ENCODE peak calls at places on chromosomes 12 and 14, in seven cellular contexts. U is HCEC 1CT; B is mesothelial cell of epicardium; D is activated CD4-positive, alpha-beta T cell treated with anti-CD3 and anti-CD28 coated beads, Interleukin-2, amount 50 U/mL, for 48 hours; O is NCI-H1105 treated with DMSO at 0.1 percent for 48 hours; Z is Right ventricle myocardium superior; C is activated T-cell treated with anti-CD3 and anti-CD28 coated beads for 1 hour. P is an unnamed sample.

GRCh38 chr12:7787574-7788315 is 1.5 kb upstream of the NANOG start:
- DNase-seq in U (no peak), B (no peak), D (no peak), O (no peak), Z (no peak), C (no peak), P (no peak)

GRCh38 chr14:100782516-100783320 is 43.2 kb upstream of the MEG3 start:
- DNase-seq in U (no peak), B (no peak), D (no peak), O (peak; percentile 67), Z (peak; percentile 10), C (no peak), P (peak; percentile 60)

GRCh38 chr14:54589076-54589475 is 22.1 kb downstream of the SAMD4A start:
- DNase-seq in U (peak; percentile 83), B (no peak), D (no peak), O (no peak), Z (no peak), C (no peak), P (no peak)

GRCh38 chr12:4423528-4424195 is 22.0 kb downstream of the FGF6 start:
- DNase-seq in U (no peak), B (no peak), D (no peak), O (no peak), Z (no peak), C (no peak), P (no peak)

GRCh38 chr14:93941293-93941910 is 14.3 kb downstream of the FAM181A start:
- DNase-seq in U (peak; percentile 32), B (no peak), D (no peak), O (peak; percentile 96), Z (no peak), C (no peak), P (peak; percentile 58)

GRCh38 chr12:57135939-57136338 is 7.7 kb downstream of the LRP1 start:
- DNase-seq in U (no peak), B (no peak), D (no peak), O (no peak), Z (peak; percentile 83), C (no peak), P (no peak)

GRCh38 chr12:95114766-95115450 is 41.5 kb upstream of the NR2C1 start:
- DNase-seq in U (peak; percentile 40), B (no peak), D (no peak), O (no peak), Z (no peak), C (no peak), P (no peak)

GRCh38 chr12:2944401-2945047 is 14.7 kb upstream of the TEAD4 start:
- DNase-seq in U (no peak), B (no peak), D (peak; percentile 65), O (peak; percentile 68), Z (peak; percentile 57), C (peak; percentile 39), P (peak; percentile 49)

GRCh38 chr12:51341259-51342007 is 5.0 kb downstream of the CELA1 start:
- DNase-seq in U (peak; percentile 60), B (no peak), D (peak; percentile 74), O (peak; percentile 46), Z (peak; percentile 56), C (peak; percentile 43), P (peak; percentile 88)

GRCh38 chr12:4956054-4956453 is 46.3 kb downstream of the KCNA1 start:
- DNase-seq in U (no peak), B (no peak), D (no peak), O (no peak), Z (no peak), C (no peak), P (no peak)

GRCh38 chr14:53032838-53033390 is 82.1 kb upstream of the FERMT2 start:
- DNase-seq in U (peak; percentile 1), B (no peak), D (no peak), O (no peak), Z (no peak), C (no peak), P (no peak)

GRCh38 chr14:69625299-69626131 is 14.1 kb downstream of the SUSD6 start:
- DNase-seq in U (no peak), B (no peak), D (peak; percentile 78), O (no peak), Z (peak; percentile 79), C (peak; percentile 45), P (no peak)

GRCh38 chr14:22213110-22213509 is 375.9 kb downstream of the DAD1 start:
- DNase-seq in U (no peak), B (no peak), D (no peak), O (no peak), Z (no peak), C (no peak), P (no peak)

GRCh38 chr12:581321-581720 is 81.9 kb downstream of the NINJ2 start:
- DNase-seq in U (no peak), B (no peak), D (no peak), O (no peak), Z (peak; percentile 63), C (no peak), P (no peak)

GRCh38 chr12:11660624-11661023 is 11.2 kb downstream of the ETV6 start:
- DNase-seq in U (no peak), B (no peak), D (no peak), O (no peak), Z (no peak), C (no peak), P (no peak)

GRCh38 chr12:109542014-109542413 is 31.3 kb downstream of the MMAB start:
- DNase-seq in U (peak; percentile 72), B (no peak), D (no peak), O (no peak), Z (peak; percentile 4), C (no peak), P (no peak)

GRCh38 chr12:122980192-122981035 is at the start of gene ARL6IP4:
- DNase-seq in U (peak; percentile 69), B (no peak), D (peak; percentile 68), O (peak; percentile 47), Z (peak; percentile 81), C (peak; percentile 39), P (peak; percentile 59)

GRCh38 chr14:63717704-63718103 is 10.2 kb downstream of the SGPP1 start:
- DNase-seq in U (peak; percentile 60), B (no peak), D (no peak), O (peak; percentile 66), Z (no peak), C (no peak), P (peak; percentile 10)

GRCh38 chr12:7108042-7108927 is 729 bp downstream of the C1RL start:
- DNase-seq in U (peak; percentile 85), B (peak; percentile 18), D (peak; percentile 81), O (peak; percentile 51), Z (peak; percentile 87), C (peak; percentile 57), P (peak; percentile 7)

GRCh38 chr12:21756699-21757098 is 17.8 kb downstream of the KCNJ8 start:
- DNase-seq in U (no peak), B (no peak), D (no peak), O (no peak), Z (no peak), C (no peak), P (no peak)

GRCh38 chr14:101727611-101728010 is 33.9 kb upstream of the PPP2R5C start:
- DNase-seq in U (no peak), B (no peak), D (no peak), O (no peak), Z (no peak), C (no peak), P (no peak)

GRCh38 chr12:98901189-98901588 is 256.1 kb downstream of the APAF1 start:
- DNase-seq in U (no peak), B (no peak), D (no peak), O (no peak), Z (no peak), C (no peak), P (no peak)

GRCh38 chr14:76121089-76121748 is 30.5 kb upstream of the GPATCH2L start:
- DNase-seq in U (no peak), B (no peak), D (no peak), O (no peak), Z (no peak), C (no peak), P (no peak)